ENCODE peak calls at places on chromosome 1, in ten cellular contexts. E, X, U, S, H, A, D, K, Z and W are unnamed samples.

GRCh38 chr1:118931876-118932275 is 56.3 kb downstream of the TBX15 start:
- DNase-seq in E (no peak), X (no peak), U (no peak), S (no peak), H (no peak), A (no peak), D (no peak), K (no peak), Z (no peak), W (no peak)

GRCh38 chr1:110672753-110673108 is 2.0 kb downstream of the KCNA3 start:
- DNase-seq in E (peak; percentile 32), X (no peak), U (no peak), S (no peak), H (no peak), A (no peak), D (no peak), K (no peak), Z (no peak), W (no peak)

GRCh38 chr1:50959303-50959912 is 659 bp downstream of the FAF1 start:
- DNase-seq in E (peak; percentile 35), X (no peak), U (no peak), S (no peak), H (no peak), A (no peak), D (no peak), K (no peak), Z (peak; percentile 46), W (no peak)

GRCh38 chr1:167599839-167600581 is 30.0 kb upstream of the RCSD1 start:
- DNase-seq in E (peak; percentile 21), X (peak; percentile 7), U (no peak), S (peak; percentile 39), H (peak; percentile 6), A (peak; percentile 20), D (peak; percentile 51), K (peak; percentile 42), Z (peak; percentile 54), W (no peak)

GRCh38 chr1:164380893-164381292 is 178.1 kb upstream of the PBX1 start:
- DNase-seq in E (no peak), X (no peak), U (no peak), S (peak; percentile 6), H (peak; percentile 8), A (peak; percentile 83), D (no peak), K (no peak), Z (no peak), W (no peak)

GRCh38 chr1:169906938-169907337 is 13.2 kb upstream of the SCYL3 start:
- DNase-seq in E (no peak), X (no peak), U (no peak), S (no peak), H (no peak), A (no peak), D (no peak), K (no peak), Z (peak; percentile 31), W (no peak)

GRCh38 chr1:116808476-116809180 is 54.4 kb downstream of the CD2 start:
- DNase-seq in E (no peak), X (no peak), U (no peak), S (no peak), H (no peak), A (no peak), D (no peak), K (no peak), Z (peak; percentile 98), W (no peak)

GRCh38 chr1:32426489-32427255 is 32.4 kb upstream of the BSDC1 start:
- DNase-seq in E (peak; percentile 17), X (no peak), U (no peak), S (peak; percentile 25), H (no peak), A (no peak), D (no peak), K (peak; percentile 26), Z (peak; percentile 17), W (no peak)

GRCh38 chr1:185663332-185663731 is 70.9 kb upstream of the HMCN1 start:
- DNase-seq in E (no peak), X (no peak), U (no peak), S (no peak), H (no peak), A (no peak), D (no peak), K (no peak), Z (no peak), W (no peak)

GRCh38 chr1:53625049-53625448 is 113.9 kb downstream of the GLIS1 start:
- DNase-seq in E (no peak), X (no peak), U (peak; percentile 23), S (no peak), H (no peak), A (no peak), D (no peak), K (no peak), Z (no peak), W (no peak)

GRCh38 chr1:165852896-165853295 is 25.5 kb downstream of the UCK2 start:
- DNase-seq in E (no peak), X (no peak), U (no peak), S (no peak), H (no peak), A (no peak), D (no peak), K (no peak), Z (no peak), W (no peak)

GRCh38 chr1:2554621-2555387 is 1.4 kb upstream of the TNFRSF14 start:
- DNase-seq in E (peak; percentile 49), X (no peak), U (no peak), S (no peak), H (no peak), A (no peak), D (peak; percentile 40), K (no peak), Z (no peak), W (no peak)

GRCh38 chr1:230286166-230286889 is 139.8 kb downstream of the PGBD5 start:
- DNase-seq in E (no peak), X (no peak), U (no peak), S (no peak), H (no peak), A (no peak), D (no peak), K (no peak), Z (no peak), W (no peak)

GRCh38 chr1:34787461-34788420 is 5.1 kb upstream of the GJA4 start:
- DNase-seq in E (no peak), X (no peak), U (no peak), S (no peak), H (no peak), A (no peak), D (no peak), K (no peak), Z (peak; percentile 39), W (no peak)

GRCh38 chr1:4630561-4630960 is 23.8 kb upstream of the AJAP1 start:
- DNase-seq in E (no peak), X (no peak), U (no peak), S (no peak), H (no peak), A (no peak), D (no peak), K (no peak), Z (no peak), W (no peak)
- H3K4me3 ChIP-seq in E (no peak overlapping the region), X (no peak overlapping the region), U (no peak overlapping the region), S (no peak overlapping the region), H (no peak overlapping the region), A (no peak overlapping the region), D (no peak overlapping the region), K (no peak overlapping the region), Z (no peak overlapping the region), W (no peak overlapping the region)

DNA sequence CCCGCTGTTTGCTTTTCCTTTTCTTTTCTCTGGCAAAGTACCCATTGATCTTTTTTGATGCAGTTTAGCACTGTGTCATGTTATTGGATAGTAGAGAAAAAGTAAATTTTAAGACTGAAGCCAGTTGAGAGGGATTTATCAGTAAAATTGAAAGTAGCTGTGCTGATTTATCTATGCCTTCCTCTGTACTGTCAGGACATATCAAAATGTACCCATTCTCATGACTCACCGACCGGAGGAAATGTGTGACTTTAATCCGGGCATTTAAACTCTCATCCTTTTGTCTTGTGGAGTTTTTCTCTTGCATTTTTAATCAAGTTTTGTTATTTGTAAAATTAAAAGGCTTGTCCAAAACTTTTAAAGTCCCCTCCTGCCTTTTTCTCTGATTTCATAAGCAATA is 276.6 kb upstream of the FMN2 start:
- DNase-seq in E (no peak), X (no peak), U (no peak), S (no peak), H (no peak), A (no peak), D (no peak), K (no peak), Z (no peak), W (no peak)
- H3K4me3 ChIP-seq in E (no peak overlapping the region), X (no peak overlapping the region), U (no peak overlapping the region), S (no peak overlapping the region), H (no peak overlapping the region), A (no peak overlapping the region), D (no peak overlapping the region), K (no peak overlapping the region), Z (no peak overlapping the region), W (no peak overlapping the region)

DNA sequence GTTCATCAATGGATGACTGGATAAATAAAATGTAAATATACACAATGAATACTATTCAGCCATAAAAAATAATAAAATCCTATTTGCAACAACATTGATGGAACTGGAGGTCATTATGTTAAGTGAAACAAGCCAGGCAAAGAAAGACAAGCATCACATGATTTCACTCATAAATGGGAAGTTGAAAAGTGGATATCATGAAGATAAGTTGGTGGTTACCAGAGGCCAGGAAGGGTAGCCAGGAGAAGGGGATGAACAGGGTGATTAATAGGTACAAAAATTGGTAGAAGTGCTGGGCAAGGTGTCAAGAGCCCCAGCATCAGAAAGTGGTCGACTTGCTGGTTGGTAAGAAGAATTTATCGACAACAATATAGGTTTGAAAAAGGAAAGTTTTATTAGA is 1.3 kb upstream of the PARK7 start:
- DNase-seq in E (no peak), X (no peak), U (no peak), S (no peak), H (no peak), A (no peak), D (no peak), K (no peak), Z (no peak), W (no peak)
- H3K4me3 ChIP-seq in E (no peak overlapping the region), X (no peak overlapping the region), U (no peak overlapping the region), S (no peak overlapping the region), H (peak overlapping the region; percentile 69), A (no peak overlapping the region), D (peak overlapping the region; percentile 80), K (no peak overlapping the region), Z (no peak overlapping the region), W (no peak overlapping the region)

GRCh38 chr1:203271962-203272632 is 33.2 kb upstream of the BTG2 start:
- DNase-seq in E (peak; percentile 55), X (no peak), U (no peak), S (no peak), H (no peak), A (no peak), D (no peak), K (peak; percentile 57), Z (no peak), W (peak; percentile 39)

GRCh38 chr1:203273206-203273868 is 32.0 kb upstream of the BTG2 start:
- DNase-seq in E (peak; percentile 92), X (peak; percentile 73), U (peak; percentile 94), S (peak; percentile 93), H (peak; percentile 71), A (peak; percentile 43), D (peak; percentile 92), K (peak; percentile 91), Z (peak; percentile 96), W (peak; percentile 57)

GRCh38 chr1:203271018-203271743 is 34.1 kb upstream of the BTG2 start:
- DNase-seq in E (peak; percentile 81), X (no peak), U (no peak), S (peak; percentile 84), H (peak; percentile 54), A (no peak), D (peak; percentile 79), K (peak; percentile 82), Z (peak; percentile 68), W (peak; percentile 37)

GRCh38 chr1:203273869-203274602 is 31.3 kb upstream of the BTG2 start:
- DNase-seq in E (peak; percentile 68), X (no peak), U (no peak), S (no peak), H (no peak), A (no peak), D (no peak), K (peak; percentile 46), Z (no peak), W (no peak)

GRCh38 chr1:203272633-203273205 is 32.6 kb upstream of the BTG2 start:
- DNase-seq in E (no peak), X (no peak), U (no peak), S (no peak), H (no peak), A (no peak), D (no peak), K (peak; percentile 46), Z (no peak), W (no peak)
- H3K4me3 ChIP-seq in E (peak overlapping the region; percentile 30), X (no peak overlapping the region), U (peak overlapping the region; percentile 41), S (no peak overlapping the region), H (peak overlapping the region; percentile 19), A (no peak overlapping the region), D (no peak overlapping the region), K (no peak overlapping the region), Z (no peak overlapping the region), W (no peak overlapping the region)